ENCODE peak calls at places on chromosomes 16 and 17, in five cellular contexts. S is tibial artery; N is iPS DF 6.9; U is body of pancreas; J is naive thymus-derived CD4-positive, alpha-beta T cell. E is an unnamed sample.

GRCh38 chr17:14119546-14119945 is 50.2 kb downstream of the COX10 start:
- DNase-seq in J (no peak), U (no peak), N (no peak), S (no peak), E (no peak)

GRCh38 chr16:88798772-88799455 is 4.7 kb upstream of the CDT1 start:
- DNase-seq in N (no peak), U (no peak), S (no peak), J (no peak), E (peak; percentile 83)

GRCh38 chr17:2796164-2797140 is at the start of gene RAP1GAP2:
- DNase-seq in J (peak; percentile 69), U (peak; percentile 70), S (peak; percentile 79), N (no peak), E (no peak)

GRCh38 chr17:412211-413015 is 59.8 kb upstream of the RPH3AL start:
- DNase-seq in S (no peak), U (peak; percentile 65), N (no peak), J (peak; percentile 84), E (peak; percentile 73)

GRCh38 chr16:71412270-71413160 is 29.3 kb downstream of the TLE7 start:
- DNase-seq in U (peak; percentile 74), N (peak; percentile 82), S (no peak), J (peak; percentile 62), E (peak; percentile 77)

GRCh38 chr16:52004343-52004742 is 542.6 kb downstream of the TOX3 start:
- DNase-seq in U (no peak), J (no peak), S (no peak), N (no peak), E (no peak)

GRCh38 chr16:87461466-87461975 is 31.3 kb downstream of the ZCCHC14 start:
- DNase-seq in U (peak; percentile 98), S (peak; percentile 83), J (no peak), N (peak; percentile 97), E (peak; percentile 59)

GRCh38 chr16:85234310-85235235 is 122.3 kb upstream of the CIBAR2 start:
- DNase-seq in J (no peak), U (peak; percentile 48), N (peak; percentile 75), S (peak; percentile 89), E (no peak)

GRCh38 chr16:58695368-58695767 is 10.8 kb upstream of the SLC38A7 start:
- DNase-seq in U (no peak), N (no peak), S (no peak), J (no peak), E (no peak)

GRCh38 chr16:84967828-84968227 is 43.5 kb downstream of the ZDHHC7 start:
- DNase-seq in N (no peak), J (no peak), S (no peak), U (no peak), E (no peak)

GRCh38 chr16:29958756-29959155 is 3.1 kb upstream of the TMEM219 start:
- DNase-seq in S (peak; percentile 24), U (no peak), N (no peak), J (no peak), E (no peak)

GRCh38 chr17:74012465-74012864 is 191.0 kb upstream of the RPL38 start:
- DNase-seq in J (peak; percentile 75), S (no peak), N (no peak), U (no peak), E (no peak)

GRCh38 chr16:49755291-49755611 is 100.7 kb downstream of the ZNF423 start:
- DNase-seq in J (no peak), N (no peak), U (no peak), S (no peak), E (no peak)

GRCh38 chr17:8494506-8495111 is 58.9 kb downstream of the NDEL1 start:
- DNase-seq in N (no peak), J (no peak), U (no peak), S (no peak), E (no peak)

GRCh38 chr17:57552114-57552601 is 192.9 kb downstream of the CCDC182 start:
- DNase-seq in S (no peak), N (peak; percentile 61), J (peak; percentile 40), U (no peak), E (peak; percentile 94)

GRCh38 chr16:24332178-24332577 is 76.0 kb downstream of the CACNG3 start:
- DNase-seq in N (no peak), U (no peak), J (no peak), S (no peak), E (no peak)

GRCh38 chr16:24920568-24920967 is 74.8 kb downstream of the SLC5A11 start:
- DNase-seq in J (no peak), U (no peak), S (no peak), N (no peak), E (no peak)

GRCh38 chr17:30372755-30373154 is 6.0 kb upstream of the CPD start:
- DNase-seq in N (no peak), U (no peak), J (no peak), S (no peak), E (peak; percentile 20)

GRCh38 chr16:15952265-15952711 is 2.9 kb downstream of the ABCC1 start:
- DNase-seq in S (no peak), J (no peak), U (no peak), N (no peak), E (no peak)

GRCh38 chr16:87538594-87538993 is 45.8 kb upstream of the ZCCHC14 start:
- DNase-seq in J (no peak), S (peak; percentile 83), U (no peak), N (no peak), E (no peak)

GRCh38 chr16:79690159-79690558 is 89.6 kb upstream of the MAF start:
- DNase-seq in N (no peak), U (no peak), J (no peak), S (no peak), E (no peak)

GRCh38 chr16:85563515-85564276 is 49.4 kb upstream of the GSE1 start:
- DNase-seq in J (no peak), S (peak; percentile 89), N (no peak), U (peak; percentile 59), E (no peak)

GRCh38 chr16:3023415-3023668 is 400 bp downstream of the HCFC1R1 start:
- DNase-seq in U (peak; percentile 68), S (no peak), N (no peak), J (no peak), E (no peak)

GRCh38 chr16:57814896-57815295 is 12.6 kb upstream of the KIFC3 start:
- DNase-seq in S (no peak), N (no peak), U (no peak), J (no peak), E (no peak)

GRCh38 chr17:77753691-77754265 is 204.7 kb upstream of the TNRC6C start:
- DNase-seq in N (no peak), S (peak; percentile 19), U (no peak), J (no peak), E (no peak)

GRCh38 chr17:39641883-39642282 is 4.9 kb downstream of the STARD3 start:
- DNase-seq in U (no peak), J (no peak), N (no peak), S (no peak), E (no peak)

GRCh38 chr17:58006563-58006923 is 503 bp downstream of the SRSF1 start:
- DNase-seq in J (peak; percentile 48), U (peak; percentile 83), N (no peak), S (peak; percentile 88), E (peak; percentile 73)

GRCh38 chr17:75636381-75637142 is 3.3 kb downstream of the SMIM5 start:
- DNase-seq in N (no peak), S (no peak), U (no peak), J (no peak), E (no peak)

GRCh38 chr17:75637561-75637960 is 4.3 kb downstream of the SMIM5 start:
- DNase-seq in N (no peak), S (no peak), J (no peak), U (no peak), E (no peak)

GRCh38 chr17:75635610-75636202 is 2.5 kb downstream of the SMIM5 start:
- DNase-seq in N (no peak), U (peak; percentile 31), J (no peak), S (no peak), E (no peak)

GRCh38 chr17:75638893-75639292 is 5.7 kb downstream of the SMIM5 start:
- DNase-seq in N (no peak), S (peak; percentile 64), U (no peak), J (no peak), E (no peak)

DNA sequence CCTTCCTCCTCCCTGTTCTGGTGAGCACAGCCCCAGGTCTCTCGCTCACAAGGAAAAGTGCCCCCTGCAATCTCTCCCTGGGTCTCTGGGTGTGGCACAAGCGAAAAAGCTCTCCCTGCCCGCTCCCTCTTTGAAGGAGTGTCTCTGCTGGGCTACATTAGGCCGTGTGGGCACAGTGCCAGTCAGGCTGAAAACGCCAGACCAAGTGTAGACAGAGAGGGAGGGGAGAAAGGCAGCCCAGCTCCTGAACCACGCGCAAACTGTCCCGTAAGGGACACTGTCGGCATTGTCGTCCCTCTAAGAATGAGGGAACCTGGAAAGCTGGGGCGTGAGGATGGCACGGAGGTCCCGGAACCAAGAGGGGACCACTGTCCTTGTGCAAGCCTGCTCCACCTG is 3.9 kb downstream of the SMIM5 start:
- DNase-seq in J (no peak), N (no peak), U (no peak), S (peak; percentile 62), E (no peak)
- H3K4me1 ChIP-seq in J (peaks cover 8% of the 10 kb centered on the region), N (peaks cover 5% of the 10 kb centered on the region), U (peaks cover 42% of the 10 kb centered on the region), S (peaks cover 27% of the 10 kb centered on the region), E (peaks cover 22% of the 10 kb centered on the region)

GRCh38 chr16:8955828-8956227 is 7.9 kb downstream of the USP7 start:
- DNase-seq in N (no peak), S (no peak), U (no peak), J (no peak), E (no peak)
- H3K4me1 ChIP-seq in N (peaks cover 16% of the 10 kb centered on the region), S (peaks cover 82% of the 10 kb centered on the region), U (peaks cover 78% of the 10 kb centered on the region), J (peaks cover 86% of the 10 kb centered on the region), E (peaks cover 66% of the 10 kb centered on the region)

GRCh38 chr16:53849585-53849984 is 145.6 kb downstream of the FTO start:
- DNase-seq in S (no peak), N (no peak), J (no peak), U (no peak), E (peak; percentile 3)
- H3K4me1 ChIP-seq in S (no peaks in the 10 kb centered on the region), N (peaks cover 2% of the 10 kb centered on the region), J (peaks cover 6% of the 10 kb centered on the region), U (peaks cover 5% of the 10 kb centered on the region), E (no peaks in the 10 kb centered on the region)

DNA sequence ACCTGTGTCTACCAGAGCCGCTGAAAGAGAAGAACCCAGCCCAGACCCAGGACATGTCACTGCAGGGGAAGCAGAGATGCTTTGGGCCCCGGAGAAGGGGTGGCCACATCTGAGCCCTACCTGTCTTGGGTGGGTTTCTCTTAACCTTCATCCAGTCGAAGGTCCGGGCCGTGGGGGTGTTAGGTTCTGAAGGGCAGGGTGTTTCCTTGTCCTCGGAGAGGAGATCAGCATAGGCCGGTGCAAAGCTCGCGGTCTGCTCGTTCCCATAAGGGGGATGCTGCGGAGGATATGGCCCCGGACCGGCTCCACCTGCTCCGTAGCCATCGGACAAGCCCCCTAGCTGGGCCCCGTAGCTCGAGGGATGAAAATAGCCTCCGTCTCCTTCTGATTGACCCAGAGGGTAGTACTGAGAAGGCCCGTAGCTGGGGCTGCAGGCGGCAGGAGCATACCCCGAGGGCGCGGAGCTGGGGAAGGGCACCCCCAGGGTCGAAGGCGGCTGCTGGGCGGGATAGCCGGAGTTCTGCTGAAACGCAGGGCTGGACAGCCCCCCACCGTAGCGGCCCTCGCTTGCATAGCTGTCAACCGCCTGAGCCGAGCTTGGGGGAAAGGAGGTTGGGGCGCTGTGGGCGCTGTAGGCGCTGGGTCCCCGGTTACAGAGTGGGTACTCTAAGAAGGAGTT is 464 bp downstream of the HOXB1 start:
- DNase-seq in S (no peak), N (no peak), J (no peak), U (no peak), E (no peak)
- H3K4me1 ChIP-seq in S (peaks cover 5% of the 10 kb centered on the region), N (peaks cover 23% of the 10 kb centered on the region), J (peaks cover 10% of the 10 kb centered on the region), U (peaks cover 5% of the 10 kb centered on the region), E (no peaks in the 10 kb centered on the region)

E was measured in OCI-LY7.